ENCODE peak calls at places on chromosomes 4 and X, in eight cellular contexts. Y is AG09319, Q is activated gamma-delta T cell treated with Interleukin-2 at 50 U/mL for 16 hours, P is T-cell, U is dermis blood vessel endothelial cell, D is ELR, C is GM04504, Z is Daoy. K is an unnamed sample.

GRCh38 chr4:114980932-114981693 is 132.3 kb downstream of the NDST4 start:
- DNase-seq in Y (no peak), Q (no peak), P (no peak), U (no peak), D (no peak), C (peak; percentile 1), Z (no peak), K (no peak)

GRCh38 chr4:184357164-184357563 is 117.2 kb downstream of the IRF2 start:
- DNase-seq in Y (no peak), Q (no peak), P (no peak), U (no peak), D (no peak), C (no peak), Z (no peak), K (no peak)

GRCh38 chrX:18793601-18794089 is 86.2 kb downstream of the PPEF1 start:
- DNase-seq in Y (no peak), Q (no peak), P (no peak), U (peak; percentile 2), D (no peak), C (no peak), Z (no peak), K (no peak)

GRCh38 chr4:75919914-75920313 is 17.7 kb upstream of the PPEF2 start:
- DNase-seq in Y (no peak), Q (no peak), P (no peak), U (no peak), D (no peak), C (peak; percentile 20), Z (no peak), K (no peak)

GRCh38 chrX:23246001-23246400 is 88.6 kb upstream of the PTCHD1 start:
- DNase-seq in Y (no peak), Q (no peak), P (no peak), U (no peak), D (no peak), C (no peak), Z (peak; percentile 32), K (peak; percentile 0)

GRCh38 chr4:137755033-137755471 is 222.8 kb upstream of the PCDH18 start:
- DNase-seq in Y (no peak), Q (no peak), P (no peak), U (no peak), D (peak; percentile 66), C (peak; percentile 68), Z (peak; percentile 1), K (peak; percentile 75)

GRCh38 chrX:95911062-95911461 is 773.6 kb upstream of the DIAPH2 start:
- DNase-seq in Y (no peak), Q (no peak), P (no peak), U (no peak), D (no peak), C (no peak), Z (no peak), K (no peak)

GRCh38 chr4:140046037-140046436 is 107.9 kb downstream of the MAML3 start:
- DNase-seq in Y (no peak), Q (no peak), P (no peak), U (no peak), D (no peak), C (no peak), Z (no peak), K (no peak)

GRCh38 chr4:56840559-56840958 is 19.1 kb upstream of the SPINK2 start:
- DNase-seq in Y (no peak), Q (no peak), P (no peak), U (no peak), D (no peak), C (no peak), Z (no peak), K (no peak)

GRCh38 chr4:185786422-185786821 is 25.6 kb downstream of the SORBS2 start:
- DNase-seq in Y (no peak), Q (no peak), P (no peak), U (no peak), D (no peak), C (no peak), Z (no peak), K (no peak)

GRCh38 chr4:165151734-165152133 is 39.1 kb upstream of the TMEM192 start:
- DNase-seq in Y (no peak), Q (no peak), P (no peak), U (no peak), D (peak; percentile 27), C (no peak), Z (no peak), K (no peak)

GRCh38 chr4:8283631-8284121 is 14.1 kb downstream of the HTRA3 start:
- DNase-seq in Y (no peak), Q (no peak), P (no peak), U (no peak), D (no peak), C (no peak), Z (no peak), K (no peak)

GRCh38 chr4:79455216-79455615 is 47.2 kb upstream of the GK2 start:
- DNase-seq in Y (no peak), Q (no peak), P (no peak), U (no peak), D (no peak), C (no peak), Z (no peak), K (no peak)

GRCh38 chrX:19683817-19684216 is 168.5 kb upstream of the MAP3K15 start:
- DNase-seq in Y (no peak), Q (peak; percentile 19), P (peak; percentile 17), U (no peak), D (no peak), C (no peak), Z (no peak), K (no peak)

GRCh38 chr4:168560835-168561210 is 64.0 kb downstream of the PALLD start:
- DNase-seq in Y (no peak), Q (no peak), P (no peak), U (no peak), D (peak; percentile 15), C (no peak), Z (no peak), K (no peak)

GRCh38 chrX:83829874-83830273 is 31.1 kb upstream of the CYLC1 start:
- DNase-seq in Y (no peak), Q (no peak), P (no peak), U (no peak), D (no peak), C (no peak), Z (no peak), K (no peak)

GRCh38 chr4:602559-602942 is 22.8 kb upstream of the PDE6B start:
- DNase-seq in Y (no peak), Q (peak; percentile 56), P (peak; percentile 31), U (peak; percentile 63), D (peak; percentile 33), C (no peak), Z (peak; percentile 30), K (no peak)

K was measured in HS-27A.